ENCODE peak calls at places on chromosomes 5 and 9, in four cellular contexts. One of them, this sample, is unnamed. For H3K4me1, the result is how much of the 10 kb centered on the place peaks cover.

GRCh38 chr5:95842955-95843544 is 20.5 kb upstream of the GLRX start:
- DNase-seq in lung: peak
- DNase-seq in right lobe of liver: peak
- DNase-seq in A549: peak
- DNase-seq in this sample: no peak

GRCh38 chr5:151615431-151615830 is 24.3 kb upstream of the FAT2 start:
- DNase-seq in lung: no peak
- DNase-seq in right lobe of liver: no peak
- DNase-seq in A549: no peak
- DNase-seq in this sample: no peak

GRCh38 chr9:136311433-136312375 is 7.8 kb upstream of the CCDC187 start:
- DNase-seq in lung: no peak
- DNase-seq in right lobe of liver: no peak
- DNase-seq in A549: peak
- DNase-seq in this sample: no peak

GRCh38 chr5:44048268-44048984 is 340.8 kb downstream of the FGF10 start:
- DNase-seq in lung: no peak
- DNase-seq in right lobe of liver: no peak
- DNase-seq in A549: no peak
- DNase-seq in this sample: no peak

GRCh38 chr5:171387970-171388815 is 544 bp downstream of the NPM1 start:
- DNase-seq in lung: peak
- DNase-seq in right lobe of liver: peak
- DNase-seq in A549: peak
- DNase-seq in this sample: peak

GRCh38 chr5:135493406-135494180 is 41.4 kb upstream of the TIFAB start:
- DNase-seq in lung: no peak
- DNase-seq in right lobe of liver: no peak
- DNase-seq in A549: peak
- DNase-seq in this sample: no peak

GRCh38 chr9:84945878-84946538 is 276.5 kb downstream of the NTRK2 start:
- DNase-seq in lung: no peak
- DNase-seq in right lobe of liver: no peak
- DNase-seq in A549: no peak
- DNase-seq in this sample: no peak

GRCh38 chr9:70049672-70050271 is 6.1 kb downstream of the MAMDC2 start:
- DNase-seq in lung: peak
- DNase-seq in right lobe of liver: no peak
- DNase-seq in A549: no peak
- DNase-seq in this sample: no peak

GRCh38 chr5:108728566-108729305 is 19.0 kb upstream of the FER start:
- DNase-seq in lung: peak
- DNase-seq in right lobe of liver: no peak
- DNase-seq in A549: no peak
- DNase-seq in this sample: no peak

GRCh38 chr5:173763410-173763809 is 124.7 kb upstream of the CPEB4 start:
- DNase-seq in lung: no peak
- DNase-seq in right lobe of liver: no peak
- DNase-seq in A549: no peak
- DNase-seq in this sample: peak

GRCh38 chr5:174159327-174160247 is 114.1 kb downstream of the NSG2 start:
- DNase-seq in lung: no peak
- DNase-seq in right lobe of liver: no peak
- DNase-seq in A549: peak
- DNase-seq in this sample: no peak

GRCh38 chr9:68416891-68417570 is 60.6 kb downstream of the PGM5 start:
- DNase-seq in lung: no peak
- DNase-seq in right lobe of liver: no peak
- DNase-seq in A549: peak
- DNase-seq in this sample: no peak

GRCh38 chr9:17900604-17901003 is 321.7 kb downstream of the SH3GL2 start:
- DNase-seq in lung: no peak
- DNase-seq in right lobe of liver: no peak
- DNase-seq in A549: no peak
- DNase-seq in this sample: no peak

GRCh38 chr5:112848116-112848811 is 12.8 kb upstream of the SRP19 start:
- DNase-seq in lung: no peak
- DNase-seq in right lobe of liver: no peak
- DNase-seq in A549: peak
- DNase-seq in this sample: peak

GRCh38 chr9:98201749-98202148 is 9.3 kb upstream of the CORO2A start:
- DNase-seq in lung: no peak
- DNase-seq in right lobe of liver: peak
- DNase-seq in A549: no peak
- DNase-seq in this sample: no peak

GRCh38 chr5:60700347-60700815 is 415 bp upstream of the DEPDC1B start:
- DNase-seq in lung: no peak
- DNase-seq in right lobe of liver: no peak
- DNase-seq in A549: no peak
- DNase-seq in this sample: no peak

GRCh38 chr9:126482361-126483044 is 131.2 kb upstream of the LMX1B start:
- DNase-seq in lung: no peak
- DNase-seq in right lobe of liver: no peak
- DNase-seq in A549: no peak
- DNase-seq in this sample: no peak

GRCh38 chr9:99234618-99235017 is 12.5 kb downstream of the SEC61B start:
- DNase-seq in lung: no peak
- DNase-seq in right lobe of liver: no peak
- DNase-seq in A549: no peak
- DNase-seq in this sample: no peak

GRCh38 chr9:124467410-124468060 is 17.3 kb downstream of the ADGRD2 start:
- DNase-seq in lung: no peak
- DNase-seq in right lobe of liver: no peak
- DNase-seq in A549: no peak
- DNase-seq in this sample: no peak

GRCh38 chr9:74551266-74551665 is 54.1 kb downstream of the RORB start:
- DNase-seq in lung: no peak
- DNase-seq in right lobe of liver: no peak
- DNase-seq in A549: no peak
- DNase-seq in this sample: no peak

GRCh38 chr9:135474915-135475314 is 4.7 kb upstream of the PPP1R26 start:
- DNase-seq in lung: no peak
- DNase-seq in right lobe of liver: no peak
- DNase-seq in A549: peak
- DNase-seq in this sample: no peak

GRCh38 chr9:98899399-98900056 is 44.2 kb upstream of the COL15A1 start:
- DNase-seq in lung: no peak
- DNase-seq in right lobe of liver: no peak
- DNase-seq in A549: no peak
- DNase-seq in this sample: no peak

GRCh38 chr5:157352756-157353340 is 86.9 kb downstream of the CYFIP2 start:
- DNase-seq in lung: no peak
- DNase-seq in right lobe of liver: no peak
- DNase-seq in A549: no peak
- DNase-seq in this sample: no peak

GRCh38 chr5:84249918-84250635 is 134.6 kb downstream of the EDIL3 start:
- DNase-seq in lung: no peak
- DNase-seq in right lobe of liver: no peak
- DNase-seq in A549: peak
- DNase-seq in this sample: no peak

GRCh38 chr5:15646351-15646750 is 146.4 kb downstream of the FBXL7 start:
- DNase-seq in lung: no peak
- DNase-seq in right lobe of liver: no peak
- DNase-seq in A549: no peak
- DNase-seq in this sample: no peak

GRCh38 chr9:20382460-20383071 is 239.7 kb downstream of the MLLT3 start:
- DNase-seq in lung: no peak
- DNase-seq in right lobe of liver: no peak
- DNase-seq in A549: peak
- DNase-seq in this sample: no peak

GRCh38 chr5:157740211-157740610 is 3.3 kb upstream of the LSM11 start:
- DNase-seq in lung: no peak
- DNase-seq in right lobe of liver: no peak
- DNase-seq in A549: peak
- DNase-seq in this sample: no peak

GRCh38 chr9:95611354-95611753 is 94.6 kb upstream of the PTCH1 start:
- DNase-seq in lung: no peak
- DNase-seq in right lobe of liver: no peak
- DNase-seq in A549: no peak
- DNase-seq in this sample: no peak

GRCh38 chr9:134623408-134624066 is 18.1 kb upstream of the COL5A1 start:
- DNase-seq in lung: no peak
- DNase-seq in right lobe of liver: no peak
- DNase-seq in A549: no peak
- DNase-seq in this sample: no peak

GRCh38 chr9:13267743-13268142 is 11.7 kb downstream of the MPDZ start:
- DNase-seq in lung: no peak
- DNase-seq in right lobe of liver: no peak
- DNase-seq in A549: peak
- DNase-seq in this sample: no peak

GRCh38 chr5:1512541-1513291 is 11.0 kb downstream of the LPCAT1 start:
- DNase-seq in lung: peak
- DNase-seq in right lobe of liver: peak
- DNase-seq in A549: no peak
- DNase-seq in this sample: no peak

GRCh38 chr5:119355244-119355635 is 579 bp upstream of the TNFAIP8 start:
- DNase-seq in lung: no peak
- DNase-seq in right lobe of liver: no peak
- DNase-seq in A549: no peak
- DNase-seq in this sample: no peak

GRCh38 chr9:110334183-110334582 is 3.5 kb downstream of the TXNDC8 start:
- DNase-seq in lung: no peak
- DNase-seq in right lobe of liver: no peak
- DNase-seq in A549: no peak
- DNase-seq in this sample: no peak

GRCh38 chr9:73219985-73220626 is 68.4 kb downstream of the ANXA1 start:
- DNase-seq in lung: no peak
- DNase-seq in right lobe of liver: no peak
- DNase-seq in A549: peak
- DNase-seq in this sample: no peak

GRCh38 chr5:37615184-37615583 is 224.7 kb downstream of the GDNF start:
- DNase-seq in lung: no peak
- DNase-seq in right lobe of liver: no peak
- DNase-seq in A549: no peak
- DNase-seq in this sample: no peak

GRCh38 chr9:20353529-20353928 is 268.8 kb downstream of the MLLT3 start:
- DNase-seq in lung: no peak
- DNase-seq in right lobe of liver: no peak
- DNase-seq in A549: no peak
- DNase-seq in this sample: no peak

DNA sequence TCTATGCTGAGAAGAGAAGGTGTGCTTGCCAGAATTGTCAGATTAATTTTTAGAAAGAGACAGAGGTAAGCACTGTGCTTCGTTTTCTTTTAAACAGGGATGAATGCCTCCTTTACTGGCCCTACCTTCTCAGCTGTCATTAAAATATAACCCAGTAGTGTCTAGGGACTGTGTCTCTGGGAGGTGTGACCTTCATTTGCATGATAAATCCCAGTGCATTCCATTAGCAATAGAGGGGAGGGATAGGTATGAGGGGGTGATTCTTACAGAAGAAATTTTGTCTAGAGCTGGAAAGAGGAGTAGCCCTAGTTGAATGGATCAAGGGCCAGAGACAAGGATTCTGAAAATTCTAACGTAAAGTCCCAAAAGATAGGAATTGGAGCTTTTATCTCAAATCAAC is 351.5 kb downstream of the BNC2 start:
- DNase-seq in lung: no peak
- DNase-seq in right lobe of liver: no peak
- DNase-seq in A549: no peak
- DNase-seq in this sample: no peak
- H3K4me1 ChIP-seq in lung: under half
- H3K4me1 ChIP-seq in right lobe of liver: under half
- H3K4me1 ChIP-seq in A549: under half
- H3K4me1 ChIP-seq in this sample: under half

DNA sequence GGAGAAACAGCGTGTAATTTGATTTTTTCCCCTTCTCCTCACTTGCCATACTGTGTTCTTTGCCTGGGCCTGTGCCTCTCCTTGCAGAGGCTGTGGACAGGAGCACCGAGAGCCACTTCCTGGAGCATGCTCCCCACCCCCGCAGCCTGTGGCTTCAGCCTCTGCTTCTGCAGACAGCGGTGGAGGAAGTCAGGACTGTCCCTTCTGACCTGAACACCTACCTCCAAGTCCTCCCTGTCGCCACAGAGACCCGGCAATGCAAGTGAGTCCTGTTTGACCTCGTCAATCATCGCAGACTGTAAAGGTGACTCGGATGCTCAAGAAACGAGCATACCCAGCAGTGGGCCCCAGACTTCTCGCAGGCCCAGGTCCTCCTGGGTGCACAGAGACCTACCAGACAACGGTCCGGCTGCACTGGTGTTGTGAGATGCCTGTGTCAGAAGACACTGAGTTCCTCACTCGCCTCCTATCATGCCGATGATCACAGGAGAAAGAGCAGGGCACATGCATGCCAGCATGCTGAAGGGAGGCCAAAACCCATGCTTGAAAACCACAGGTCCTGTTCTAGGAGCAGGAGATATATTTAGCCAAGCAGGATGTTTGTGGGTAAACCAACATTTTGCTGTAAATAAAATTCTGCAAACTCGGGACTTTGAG is 198.8 kb downstream of the AUH start:
- DNase-seq in lung: no peak
- DNase-seq in right lobe of liver: peak
- DNase-seq in A549: no peak
- DNase-seq in this sample: no peak
- TF ChIP-seq CTCF in lung: no peak
- TF ChIP-seq CTCF in right lobe of liver: no peak
- TF ChIP-seq CTCF in A549: no peak
- TF ChIP-seq CTCF in this sample: no peak

GRCh38 chr9:34037626-34038025 is 11.1 kb downstream of the UBAP2 start:
- DNase-seq in lung: no peak
- DNase-seq in right lobe of liver: no peak
- DNase-seq in A549: no peak
- DNase-seq in this sample: no peak
- H3K4me1 ChIP-seq in lung: under half
- H3K4me1 ChIP-seq in right lobe of liver: under half
- H3K4me1 ChIP-seq in A549: under half
- H3K4me1 ChIP-seq in this sample: under half

GRCh38 chr9:107919263-107919662 is 429.7 kb upstream of the KLF4 start:
- DNase-seq in lung: no peak
- DNase-seq in right lobe of liver: no peak
- DNase-seq in A549: no peak
- DNase-seq in this sample: no peak

GRCh38 chr9:107922246-107922645 is 432.7 kb upstream of the KLF4 start:
- DNase-seq in lung: no peak
- DNase-seq in right lobe of liver: no peak
- DNase-seq in A549: no peak
- DNase-seq in this sample: no peak

GRCh38 chr9:107918749-107919148 is 429.2 kb upstream of the KLF4 start:
- DNase-seq in lung: no peak
- DNase-seq in right lobe of liver: no peak
- DNase-seq in A549: no peak
- DNase-seq in this sample: no peak
- TF ChIP-seq CTCF in lung: no peak
- TF ChIP-seq CTCF in right lobe of liver: no peak
- TF ChIP-seq CTCF in A549: no peak
- TF ChIP-seq CTCF in this sample: no peak

DNA sequence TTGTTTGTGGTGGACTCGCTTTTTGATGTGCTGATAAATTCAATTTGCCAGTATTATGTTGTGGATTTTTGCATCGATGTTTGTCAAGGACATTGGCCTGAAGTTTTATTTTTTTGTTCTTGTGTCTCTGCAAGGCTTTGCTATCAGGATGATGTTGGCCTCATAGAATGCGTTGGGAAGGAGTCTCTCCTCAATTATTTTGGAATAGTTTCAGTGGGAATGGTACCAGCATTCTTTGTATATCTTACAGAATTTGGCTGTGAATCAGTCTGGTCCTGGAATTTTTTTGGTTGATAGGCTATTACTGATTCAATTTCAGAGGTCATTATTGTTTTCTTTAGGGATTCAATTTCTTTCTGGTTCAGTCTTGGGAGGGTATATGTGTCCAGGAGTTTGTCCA is 141.4 kb upstream of the RGS7BP start:
- DNase-seq in lung: no peak
- DNase-seq in right lobe of liver: no peak
- DNase-seq in A549: no peak
- DNase-seq in this sample: no peak
- H3K4me1 ChIP-seq in lung: under half
- H3K4me1 ChIP-seq in right lobe of liver: under half
- H3K4me1 ChIP-seq in A549: under half
- H3K4me1 ChIP-seq in this sample: under half